ENCODE peak calls at places on chromosomes 3 and 15, in four cellular contexts. Q is activated T-helper 1 cell treated with anti-CD3 and anti-CD28 coated beads, Interleukin-2, amount 50 U/mL, for 16 hours; S is KBM-7; O is A549. K is an unnamed sample.

GRCh38 chr3:120182613-120183524 is 88.6 kb upstream of the GSK3B start:
- DNase-seq in Q (no peak), S (peak; percentile 7), O (peak; percentile 34), K (no peak)

GRCh38 chr3:147419062-147419701 is 10.0 kb downstream of the ZIC1 start:
- DNase-seq in S (no peak), Q (no peak), O (no peak), K (no peak)

GRCh38 chr3:29410660-29411405 is 130.0 kb downstream of the RBMS3 start:
- DNase-seq in Q (no peak), O (no peak), S (no peak), K (no peak)

GRCh38 chr3:59245879-59246501 is 196.2 kb upstream of the CFAP20DC start:
- DNase-seq in O (no peak), S (no peak), Q (no peak), K (no peak)

GRCh38 chr15:77418341-77419049 is 1.4 kb downstream of the PEAK1 start:
- DNase-seq in O (peak; percentile 6), S (no peak), Q (no peak), K (no peak)

GRCh38 chr15:88378259-88378658 is 88.9 kb downstream of the MRPL46 start:
- DNase-seq in Q (no peak), S (no peak), O (no peak), K (no peak)

GRCh38 chr15:86863226-86863915 is 783.7 kb downstream of the AGBL1 start:
- DNase-seq in S (no peak), Q (no peak), O (no peak), K (no peak)

GRCh38 chr3:184289426-184289938 is 9.6 kb upstream of the PSMD2 start:
- DNase-seq in Q (peak; percentile 44), S (peak; percentile 83), O (peak; percentile 66), K (no peak)

GRCh38 chr3:45153658-45154437 is 7.7 kb upstream of the CDCP1 start:
- DNase-seq in S (no peak), O (no peak), Q (no peak), K (no peak)

GRCh38 chr15:36831915-36832310 is 252.5 kb downstream of the CDIN1 start:
- DNase-seq in O (no peak), S (no peak), Q (no peak), K (no peak)

GRCh38 chr3:196251918-196252317 is 35.6 kb downstream of the SLC51A start:
- DNase-seq in Q (no peak), O (no peak), S (no peak), K (no peak)

GRCh38 chr3:100893590-100893989 is 99.6 kb downstream of the ABI3BP start:
- DNase-seq in Q (no peak), O (peak; percentile 31), S (no peak), K (no peak)

GRCh38 chr3:160133757-160134156 is 91.5 kb upstream of the C3orf80 start:
- DNase-seq in O (peak; percentile 66), Q (no peak), S (peak; percentile 55), K (no peak)

GRCh38 chr3:114333180-114333922 is 39.5 kb downstream of the TIGIT start:
- DNase-seq in O (no peak), Q (no peak), S (no peak), K (no peak)

GRCh38 chr15:71780349-71780976 is 29.9 kb upstream of the NR2E3 start:
- DNase-seq in O (peak; percentile 90), Q (no peak), S (peak; percentile 79), K (no peak)

GRCh38 chr3:16182183-16182582 is 7.7 kb downstream of the GALNT15 start:
- DNase-seq in Q (no peak), O (no peak), S (no peak), K (no peak)

GRCh38 chr15:60720084-60720483 is 241.1 kb upstream of the ICE2 start:
- DNase-seq in O (no peak), Q (no peak), S (no peak), K (no peak)

GRCh38 chr3:197600796-197601565 is 45.2 kb upstream of the BDH1 start:
- DNase-seq in Q (no peak), O (no peak), S (no peak), K (no peak)

GRCh38 chr15:96243701-96244100 is 86.8 kb upstream of the NR2F2 start:
- DNase-seq in S (no peak), O (no peak), Q (no peak), K (no peak)

GRCh38 chr3:138051946-138052802 is 42.2 kb downstream of the CLDN18 start:
- DNase-seq in S (peak; percentile 57), Q (no peak), O (peak; percentile 45), K (no peak)